ENCODE peak calls at places on chromosome 16, in four cellular contexts. W is Caco-2; T is AG10803; C is CD4-positive, alpha-beta T cell. G is an unnamed sample.

GRCh38 chr16:11100239-11100750 is 155.7 kb downstream of the SOCS1 start:
- DNase-seq in W (no peak), C (no peak), T (peak; percentile 86), G (peak; percentile 68)

GRCh38 chr16:30054959-30055553 is 10.5 kb upstream of the ALDOA start:
- DNase-seq in C (peak; percentile 42), T (no peak), W (peak; percentile 47), G (peak; percentile 70)

GRCh38 chr16:626787-627457 is 3.9 kb upstream of the WFIKKN1 start:
- DNase-seq in W (no peak), C (no peak), T (peak; percentile 94), G (no peak)

GRCh38 chr16:67423634-67424575 is 7.0 kb upstream of the HSD11B2 start:
- DNase-seq in C (no peak), W (no peak), T (no peak), G (no peak)

GRCh38 chr16:11748023-11748403 is 5.4 kb upstream of the TXNDC11 start:
- DNase-seq in T (no peak), C (no peak), W (no peak), G (no peak)

GRCh38 chr16:88810868-88811599 is 694 bp downstream of the APRT start:
- DNase-seq in W (peak; percentile 86), C (no peak), T (peak; percentile 71), G (peak; percentile 81)

GRCh38 chr16:97822-98221 is 19.8 kb downstream of the MPG start:
- DNase-seq in W (no peak), C (no peak), T (no peak), G (no peak)

GRCh38 chr16:66360624-66361324 is 5.7 kb upstream of the CDH5 start:
- DNase-seq in W (no peak), T (no peak), C (no peak), G (no peak)

GRCh38 chr16:78490847-78491246 is 391.4 kb downstream of the WWOX start:
- DNase-seq in T (no peak), C (no peak), W (no peak), G (no peak)

GRCh38 chr16:57822018-57822553 is 19.8 kb upstream of the KIFC3 start:
- DNase-seq in C (no peak), T (no peak), W (no peak), G (no peak)

GRCh38 chr16:9908613-9909012 is 273.6 kb downstream of the GRIN2A start:
- DNase-seq in C (no peak), W (no peak), T (no peak), G (no peak)

GRCh38 chr16:66291833-66292232 is 74.7 kb upstream of the CDH5 start:
- DNase-seq in C (no peak), T (no peak), W (no peak), G (no peak)

GRCh38 chr16:57870753-57871454 is 68.6 kb upstream of the KIFC3 start:
- DNase-seq in W (no peak), T (no peak), C (no peak), G (no peak)

GRCh38 chr16:21162661-21163151 is 4.2 kb downstream of the LDAF1 start:
- DNase-seq in C (no peak), W (no peak), T (peak; percentile 80), G (no peak)

GRCh38 chr16:56102159-56102798 is 89.0 kb upstream of the GNAO1 start:
- DNase-seq in C (no peak), T (peak; percentile 3), W (no peak), G (no peak)

GRCh38 chr16:56510544-56510943 is 9.3 kb downstream of the BBS2 start:
- DNase-seq in T (no peak), W (no peak), C (no peak), G (no peak)

GRCh38 chr16:52128407-52128806 is 418.5 kb downstream of the TOX3 start:
- DNase-seq in C (no peak), W (no peak), T (no peak), G (no peak)
- TF ChIP-seq CTCF in C (no peak), W (no peak), T (no peak), G (no peak)

DNA sequence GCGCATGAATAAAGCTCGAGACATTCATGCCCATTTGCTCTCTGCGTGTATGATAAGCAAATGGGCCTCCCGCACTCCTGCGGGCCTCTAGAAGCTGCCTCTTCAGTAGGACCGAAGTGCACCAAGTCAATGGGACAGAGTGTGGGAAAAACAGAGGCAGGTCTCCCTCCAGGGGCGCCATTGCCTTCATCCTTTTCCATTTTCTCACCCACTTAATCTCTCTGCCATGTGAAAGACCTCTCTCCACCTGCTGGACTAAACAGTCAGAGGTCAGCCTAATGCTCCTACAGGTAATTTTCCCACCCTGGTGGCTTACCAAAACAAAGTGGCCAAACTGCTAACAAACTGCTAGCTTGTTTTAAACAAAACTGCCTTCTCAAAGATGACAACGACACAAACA is 210.9 kb downstream of the ZFHX3 start:
- DNase-seq in W (peak; percentile 45), C (no peak), T (no peak), G (no peak)
- TF ChIP-seq CTCF in W (peak; percentile 39), C (no peak), T (no peak), G (no peak)

DNA sequence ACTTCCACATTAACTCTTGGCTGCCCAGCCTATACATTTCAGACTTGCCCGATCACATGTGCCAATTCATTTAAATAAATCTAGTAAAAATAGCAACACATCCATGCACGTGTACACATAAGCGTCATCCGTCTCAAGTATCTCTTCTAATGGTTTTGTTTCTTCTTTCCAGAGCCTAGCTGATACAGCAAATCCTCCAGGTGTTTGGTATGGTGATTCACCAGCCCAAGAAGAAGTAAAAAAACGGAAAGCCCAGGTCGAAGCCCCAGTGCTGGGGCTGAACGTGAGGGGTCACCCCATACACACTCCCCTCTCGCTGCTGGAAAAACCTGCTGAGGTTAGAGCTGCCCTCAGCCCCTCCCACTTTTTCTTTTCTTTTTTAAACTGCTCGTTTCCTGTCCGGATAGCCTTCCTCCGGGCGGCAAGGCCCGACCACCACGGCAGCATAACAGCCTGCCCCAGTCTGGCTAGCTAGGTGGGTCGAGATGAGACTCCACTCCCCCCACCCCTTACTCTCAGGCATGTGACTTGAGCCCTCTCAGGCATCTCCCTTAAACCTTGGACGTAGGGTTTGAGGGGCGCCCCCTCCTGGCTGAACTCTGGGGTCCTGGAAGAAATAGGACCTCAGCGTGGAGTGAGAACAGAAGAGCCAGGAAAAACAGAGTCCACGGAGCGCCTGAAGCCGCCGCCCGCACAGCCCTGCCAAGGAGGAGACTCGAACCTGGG is 13.9 kb upstream of the OR1F1 start:
- DNase-seq in T (no peak), W (no peak), C (no peak), G (peak; percentile 59)
- TF ChIP-seq CTCF in T (peak; percentile 27), W (no peak), C (no peak), G (peak; percentile 38)

GRCh38 chr16:27285676-27286196 is 17.2 kb upstream of the NSMCE1 start:
- DNase-seq in C (no peak), T (no peak), W (no peak), G (no peak)
- TF ChIP-seq CTCF in C (no peak), T (no peak), W (no peak), G (no peak)

DNA sequence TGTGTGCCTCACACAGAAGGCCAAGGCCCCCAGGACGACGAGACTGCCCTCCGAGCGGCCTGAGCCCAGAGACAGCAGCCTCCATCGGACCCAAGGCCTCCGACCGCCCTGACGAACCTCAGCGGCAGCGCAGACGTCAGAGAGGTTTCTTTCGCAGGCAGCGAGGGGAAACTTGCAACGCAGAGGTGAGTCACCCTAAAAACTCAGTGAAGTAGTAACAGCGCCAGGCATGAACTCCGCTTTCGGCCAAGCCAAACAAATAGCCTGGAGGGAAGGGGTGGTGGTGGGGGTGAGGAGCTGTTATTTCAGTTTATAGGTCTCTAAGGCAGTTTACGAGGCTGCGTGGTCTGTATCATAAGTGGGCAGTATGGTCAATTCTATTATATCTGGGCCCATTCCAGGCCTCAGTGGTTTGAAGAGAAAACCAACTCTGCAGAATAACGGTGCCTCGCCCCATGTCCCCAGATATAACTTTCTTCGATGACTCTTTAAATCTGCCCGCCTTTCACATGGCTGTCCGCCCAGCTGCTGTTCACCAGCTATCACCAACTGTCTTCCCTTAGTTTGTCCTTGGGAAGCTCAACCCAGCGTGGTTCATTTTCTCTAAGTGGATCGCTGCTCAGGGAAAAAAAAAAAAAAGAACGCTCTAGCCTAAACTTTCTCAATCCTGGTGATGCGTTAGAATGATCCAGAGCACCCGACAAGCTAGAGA is 43.5 kb upstream of the FOXF1 start:
- DNase-seq in C (no peak), W (no peak), T (no peak), G (no peak)
- TF ChIP-seq CTCF in C (no peak), W (no peak), T (no peak), G (no peak)

GRCh38 chr16:85396879-85397871 is 215.9 kb upstream of the GSE1 start:
- DNase-seq in C (no peak), T (no peak), W (peak; percentile 80), G (peak; percentile 53)
- TF ChIP-seq CTCF in C (no peak), T (no peak), W (peak; percentile 72), G (peak; percentile 16)

GRCh38 chr16:84740596-84741071 is 40.8 kb downstream of the USP10 start:
- DNase-seq in W (no peak), T (peak; percentile 34), C (no peak), G (no peak)

GRCh38 chr16:84739349-84740124 is 39.7 kb downstream of the USP10 start:
- DNase-seq in W (no peak), C (no peak), T (peak; percentile 91), G (no peak)

GRCh38 chr16:84737658-84738057 is 37.9 kb downstream of the USP10 start:
- DNase-seq in T (no peak), W (no peak), C (no peak), G (no peak)

GRCh38 chr16:84737192-84737591 is 37.4 kb downstream of the USP10 start:
- DNase-seq in W (no peak), C (no peak), T (no peak), G (no peak)

DNA sequence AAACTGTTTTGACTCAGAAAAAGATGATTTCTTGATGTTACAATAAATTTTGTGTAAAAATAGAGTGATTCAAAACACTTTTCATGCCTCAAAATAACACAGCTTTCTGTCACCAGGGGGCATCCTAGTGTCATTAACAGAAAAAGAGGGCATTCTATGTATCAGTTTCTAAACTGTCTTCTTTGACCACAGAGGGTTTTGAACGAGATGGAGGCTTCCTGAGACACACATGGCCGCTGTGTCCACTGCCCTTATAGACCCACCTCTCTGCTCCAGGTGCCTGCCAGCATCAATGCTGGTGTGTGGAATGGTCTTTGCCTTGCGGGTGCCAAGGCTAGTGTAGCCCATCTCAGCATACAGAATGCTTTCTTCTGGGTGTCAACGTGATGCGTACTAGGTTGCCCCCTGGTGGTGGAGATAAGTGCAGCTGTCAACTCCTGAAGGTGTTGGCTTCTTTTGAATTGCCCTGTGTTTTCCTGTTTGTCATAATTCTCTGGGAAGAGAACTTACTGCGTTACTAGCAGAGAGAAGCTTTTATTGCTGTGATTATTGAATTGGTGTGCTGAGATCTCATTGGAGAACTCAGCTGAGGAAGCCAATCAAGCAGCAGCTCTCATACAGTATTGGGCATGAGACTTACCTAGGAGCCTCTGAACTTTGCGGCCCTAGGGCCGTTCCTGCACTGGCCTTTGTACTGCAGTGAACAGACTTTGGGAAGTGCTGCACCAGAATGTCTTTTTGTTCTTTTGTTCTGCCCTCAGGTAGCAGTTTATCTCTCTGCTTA is 38.6 kb downstream of the USP10 start:
- DNase-seq in T (peak; percentile 62), W (peak; percentile 86), C (peak; percentile 64), G (peak; percentile 76)
- TF ChIP-seq CTCF in T (peak; percentile 87), W (peak; percentile 91), C (peak; percentile 95), G (peak; percentile 87)

GRCh38 chr16:70480127-70481105 is 26.0 kb downstream of the FCSK start:
- DNase-seq in W (no peak), C (no peak), T (no peak), G (no peak)
- TF ChIP-seq CTCF in W (no peak), C (no peak), T (no peak), G (no peak)

GRCh38 chr16:68590201-68590994 is 51.3 kb downstream of the ZFP90 start:
- DNase-seq in C (peak; percentile 38), T (peak; percentile 42), W (peak; percentile 74), G (peak; percentile 67)
- TF ChIP-seq CTCF in C (peak; percentile 54), T (peak; percentile 59), W (peak; percentile 44), G (peak; percentile 74)

G was measured in GM10248.